ENCODE peak calls at places on chromosomes 1 and 21, in five cellular contexts. F, U, R, M and I are unnamed samples. For H3K4me1, the result is how much of the 10 kb centered on the place peaks cover.

GRCh38 chr21:45996311-45997204 is 15.0 kb downstream of the COL6A1 start:
- DNase-seq in U (no peak), M (no peak), F (peak), R (peak), I (no peak)

GRCh38 chr1:2526824-2527552 is 592 bp upstream of the PANK4 start:
- DNase-seq in R (no peak), M (no peak), U (peak), F (no peak), I (no peak)

GRCh38 chr1:84698151-84698651 is 7.9 kb upstream of the SSX2IP start:
- DNase-seq in M (peak), R (no peak), F (no peak), U (peak), I (no peak)

GRCh38 chr1:59431566-59432294 is 134.8 kb downstream of the FGGY start:
- DNase-seq in R (no peak), F (no peak), M (no peak), U (peak), I (no peak)

GRCh38 chr1:17567582-17567981 is 28.1 kb downstream of the ARHGEF10L start:
- DNase-seq in U (no peak), M (no peak), F (no peak), R (no peak), I (peak)

GRCh38 chr1:55378582-55378981 is 163.4 kb upstream of the USP24 start:
- DNase-seq in M (peak), R (no peak), U (no peak), F (no peak), I (no peak)

GRCh38 chr1:6424000-6424565 is 493 bp upstream of the ESPN start:
- DNase-seq in U (no peak), R (no peak), F (no peak), M (no peak), I (no peak)

GRCh38 chr1:43803646-43804045 is 96.3 kb downstream of the ST3GAL3 start:
- DNase-seq in M (no peak), F (no peak), R (no peak), U (peak), I (no peak)

GRCh38 chr21:38625000-38625399 is 126.7 kb upstream of the ERG start:
- DNase-seq in R (no peak), F (no peak), M (no peak), U (no peak), I (no peak)

GRCh38 chr1:167566766-167567165 is 13.2 kb upstream of the CREG1 start:
- DNase-seq in U (peak), R (no peak), F (no peak), M (no peak), I (no peak)

GRCh38 chr1:179195374-179195773 is 34.1 kb downstream of the ABL2 start:
- DNase-seq in M (no peak), U (no peak), F (no peak), R (no peak), I (no peak)

GRCh38 chr21:41927727-41928409 is 25.9 kb downstream of the C2CD2 start:
- DNase-seq in R (no peak), F (peak), M (no peak), U (no peak), I (no peak)

GRCh38 chr1:179141592-179142244 is 59.8 kb downstream of the TOR3A start:
- DNase-seq in U (peak), M (peak), F (no peak), R (no peak), I (no peak)

GRCh38 chr1:41528726-41529605 is 44.5 kb upstream of the EDN2 start:
- DNase-seq in F (peak), U (no peak), M (no peak), R (no peak), I (peak)

GRCh38 chr1:230515451-230516145 is 89.5 kb upstream of the PGBD5 start:
- DNase-seq in M (no peak), R (no peak), F (no peak), U (no peak), I (no peak)

GRCh38 chr1:240424740-240425464 is 187.1 kb downstream of the GREM2 start:
- DNase-seq in M (no peak), R (no peak), U (no peak), F (no peak), I (no peak)

GRCh38 chr1:20100632-20101355 is 18.5 kb downstream of the PLA2G2D start:
- DNase-seq in M (peak), R (no peak), U (peak), F (no peak), I (no peak)

GRCh38 chr21:42258150-42258884 is 39.4 kb downstream of the ABCG1 start:
- DNase-seq in F (peak), U (peak), M (peak), R (peak), I (peak)

GRCh38 chr1:214401666-214402065 is 120.7 kb downstream of the SMYD2 start:
- DNase-seq in F (no peak), M (no peak), U (no peak), R (no peak), I (no peak)

GRCh38 chr1:20076695-20077461 is 6.9 kb downstream of the PLA2G5 start:
- DNase-seq in M (no peak), F (no peak), R (no peak), U (peak), I (no peak)

GRCh38 chr1:230270940-230271325 is 155.2 kb downstream of the PGBD5 start:
- DNase-seq in F (peak), R (peak), U (no peak), M (no peak), I (no peak)

GRCh38 chr1:40840526-40841323 is 21.4 kb downstream of the CITED4 start:
- DNase-seq in R (no peak), M (peak), F (no peak), U (no peak), I (no peak)

GRCh38 chr1:36884801-36885200 is 149.5 kb downstream of the GRIK3 start:
- DNase-seq in U (no peak), R (no peak), M (no peak), F (no peak), I (no peak)

GRCh38 chr1:247496581-247497285 is 38.8 kb upstream of the OR2B11 start:
- DNase-seq in R (no peak), F (no peak), U (no peak), M (no peak), I (no peak)

GRCh38 chr1:83791821-83792437 is 207.0 kb downstream of the TTLL7 start:
- DNase-seq in U (peak), M (no peak), R (no peak), F (no peak), I (no peak)

GRCh38 chr1:230807551-230808267 is 60.5 kb downstream of the CAPN9 start:
- DNase-seq in F (no peak), R (no peak), U (no peak), M (no peak), I (no peak)

GRCh38 chr1:71464016-71464415 is 383.2 kb upstream of the ZRANB2 start:
- DNase-seq in U (peak), F (no peak), M (no peak), R (no peak), I (no peak)

GRCh38 chr21:17613242-17613676 is 558 bp upstream of the BTG3 start:
- DNase-seq in F (peak), U (no peak), M (peak), R (peak), I (peak)

GRCh38 chr1:145918992-145919939 is 749 bp upstream of the PEX11B start:
- DNase-seq in M (peak), U (peak), F (peak), R (peak), I (peak)

GRCh38 chr1:216015116-216015515 is 408.1 kb downstream of the USH2A start:
- DNase-seq in F (no peak), M (no peak), R (no peak), U (no peak), I (no peak)

GRCh38 chr21:36522174-36522810 is 42.4 kb upstream of the CLDN14 start:
- DNase-seq in M (no peak), F (no peak), U (no peak), R (no peak), I (no peak)

GRCh38 chr1:243732627-243733026 is 117.4 kb downstream of the AKT3 start:
- DNase-seq in R (no peak), M (no peak), F (no peak), U (no peak), I (no peak)

GRCh38 chr1:180228648-180229482 is 1.2 kb upstream of the LHX4 start:
- DNase-seq in F (no peak), R (no peak), U (no peak), M (no peak), I (no peak)

GRCh38 chr1:39272027-39272790 is 67.7 kb downstream of the MACF1 start:
- DNase-seq in R (no peak), F (no peak), U (no peak), M (peak), I (no peak)

GRCh38 chr21:29295066-29295650 is 3.6 kb upstream of the BACH1 start:
- DNase-seq in R (no peak), F (no peak), M (no peak), U (no peak), I (no peak)

GRCh38 chr1:154937988-154938386 is 1.5 kb upstream of the PMVK start:
- DNase-seq in U (peak), R (no peak), M (no peak), F (no peak), I (no peak)
- H3K4me1 ChIP-seq in U (under half), R (under half), M (under half), F (under half), I (under half)

GRCh38 chr1:238944028-238944427 is 442.3 kb upstream of the CHRM3 start:
- DNase-seq in F (no peak), U (no peak), R (no peak), M (no peak), I (no peak)
- TF ChIP-seq CTCF in F (no peak), U (no peak), R (no peak), M (no peak), I (no peak)

GRCh38 chr1:234771642-234772344 is 161.8 kb upstream of the IRF2BP2 start:
- DNase-seq in M (no peak), R (no peak), U (no peak), F (no peak), I (peak)

GRCh38 chr1:234772345-234773147 is 162.6 kb upstream of the IRF2BP2 start:
- DNase-seq in U (peak), M (peak), R (peak), F (peak), I (peak)

GRCh38 chr1:234769284-234769998 is 159.5 kb upstream of the IRF2BP2 start:
- DNase-seq in F (no peak), M (no peak), R (no peak), U (no peak), I (no peak)

GRCh38 chr1:234770031-234770795 is 160.2 kb upstream of the IRF2BP2 start:
- DNase-seq in F (no peak), M (no peak), R (no peak), U (no peak), I (no peak)

GRCh38 chr1:234770924-234771540 is 161.1 kb upstream of the IRF2BP2 start:
- DNase-seq in R (no peak), U (no peak), M (no peak), F (no peak), I (no peak)
- H3K27ac ChIP-seq in R (no peak), U (no peak), M (no peak), F (peak), I (peak)

DNA sequence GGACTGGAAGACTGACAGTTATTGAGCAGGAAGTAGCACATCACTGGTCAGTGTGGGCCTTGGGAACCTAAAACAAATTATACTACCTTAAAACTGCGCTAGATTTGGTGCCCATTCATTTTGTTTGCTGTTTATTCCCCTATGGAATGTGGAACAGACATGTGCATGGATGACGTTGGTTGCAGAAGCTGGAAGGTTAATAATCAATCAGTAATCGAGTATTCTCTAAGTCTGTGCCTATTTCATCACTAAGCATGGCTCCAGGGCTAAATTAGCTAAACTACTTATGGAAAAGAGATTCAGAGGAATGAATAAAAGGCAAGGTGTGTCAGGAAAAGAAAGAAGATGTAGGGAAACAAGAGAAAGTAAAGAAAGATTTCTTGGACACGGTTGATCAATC is 33.5 kb upstream of the DPT start:
- DNase-seq in M (no peak), F (no peak), U (no peak), R (no peak), I (no peak)
- H3K4me1 ChIP-seq in M (under half), F (under half), U (under half), R (under half), I (under half)

DNA sequence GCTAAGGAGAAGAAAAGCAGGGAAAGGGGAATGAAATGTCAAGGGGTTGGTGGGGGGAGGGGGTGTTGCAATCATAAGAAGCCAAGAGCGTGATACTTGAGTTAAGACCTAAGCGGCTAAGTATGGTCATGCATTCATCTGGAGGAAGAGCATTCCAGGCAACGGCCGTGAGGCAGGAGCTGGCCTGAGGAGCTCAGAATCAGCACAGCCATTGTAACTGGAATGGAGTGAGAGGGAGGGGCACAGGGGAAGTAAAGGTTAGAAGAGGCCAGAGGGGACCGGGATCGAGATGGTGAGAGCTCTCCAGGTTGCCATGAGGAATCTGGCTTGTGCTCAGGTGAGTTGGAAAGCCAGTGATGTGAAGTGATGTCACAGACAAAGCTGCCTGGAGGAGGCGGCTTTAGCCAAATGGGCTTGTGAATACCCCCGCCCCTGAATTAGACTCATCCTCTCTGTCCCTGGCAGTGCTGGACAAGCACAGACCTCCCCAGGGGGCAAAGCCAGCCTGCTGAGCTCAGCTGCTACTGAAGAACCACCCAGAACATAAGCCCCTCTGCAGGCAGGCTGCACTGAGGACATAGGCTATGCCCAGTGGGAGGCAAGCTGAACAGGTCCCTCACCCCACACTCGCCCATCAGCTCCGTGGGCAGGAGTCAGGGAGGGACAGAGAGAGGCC is 61.1 kb upstream of the LAPTM5 start:
- DNase-seq in U (no peak), F (peak), M (no peak), R (peak), I (no peak)
- TF ChIP-seq CTCF in U (no peak), F (no peak), M (no peak), R (no peak), I (no peak)

GRCh38 chr1:159008744-159009188 is 941 bp upstream of the IFI16 start:
- DNase-seq in F (no peak), R (no peak), M (no peak), U (no peak), I (no peak)

GRCh38 chr1:159011701-159012100 is 2.0 kb downstream of the IFI16 start:
- DNase-seq in F (no peak), M (no peak), R (no peak), U (no peak), I (no peak)

GRCh38 chr1:159009287-159009686 is 420 bp upstream of the IFI16 start:
- DNase-seq in M (no peak), R (no peak), F (no peak), U (no peak), I (no peak)

GRCh38 chr1:159009704-159010361 is at the start of gene IFI16:
- DNase-seq in U (peak), M (peak), F (no peak), R (no peak), I (peak)

DNA sequence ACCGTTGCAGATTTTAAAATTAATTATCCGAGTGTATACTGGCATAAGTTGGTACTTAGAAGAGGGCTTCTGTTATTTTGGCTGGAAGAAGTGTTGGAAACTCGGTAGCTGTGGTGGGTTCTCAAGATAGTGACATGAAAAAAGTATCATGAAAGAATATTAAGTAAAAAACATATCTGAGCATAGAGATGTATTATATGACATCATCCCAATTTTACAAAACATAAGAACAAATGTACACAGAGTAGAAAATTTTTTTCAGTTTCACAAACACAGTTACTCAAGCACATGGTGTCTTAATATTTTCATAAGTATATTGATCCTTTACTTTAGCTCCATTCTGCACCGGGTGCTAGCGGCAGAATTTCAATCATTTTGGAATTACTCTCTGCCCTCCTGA is 691 bp downstream of the IFI16 start:
- DNase-seq in M (no peak), U (no peak), R (no peak), F (no peak), I (no peak)
- H3K27ac ChIP-seq in M (peak), U (peak), R (peak), F (peak), I (peak)

DNA sequence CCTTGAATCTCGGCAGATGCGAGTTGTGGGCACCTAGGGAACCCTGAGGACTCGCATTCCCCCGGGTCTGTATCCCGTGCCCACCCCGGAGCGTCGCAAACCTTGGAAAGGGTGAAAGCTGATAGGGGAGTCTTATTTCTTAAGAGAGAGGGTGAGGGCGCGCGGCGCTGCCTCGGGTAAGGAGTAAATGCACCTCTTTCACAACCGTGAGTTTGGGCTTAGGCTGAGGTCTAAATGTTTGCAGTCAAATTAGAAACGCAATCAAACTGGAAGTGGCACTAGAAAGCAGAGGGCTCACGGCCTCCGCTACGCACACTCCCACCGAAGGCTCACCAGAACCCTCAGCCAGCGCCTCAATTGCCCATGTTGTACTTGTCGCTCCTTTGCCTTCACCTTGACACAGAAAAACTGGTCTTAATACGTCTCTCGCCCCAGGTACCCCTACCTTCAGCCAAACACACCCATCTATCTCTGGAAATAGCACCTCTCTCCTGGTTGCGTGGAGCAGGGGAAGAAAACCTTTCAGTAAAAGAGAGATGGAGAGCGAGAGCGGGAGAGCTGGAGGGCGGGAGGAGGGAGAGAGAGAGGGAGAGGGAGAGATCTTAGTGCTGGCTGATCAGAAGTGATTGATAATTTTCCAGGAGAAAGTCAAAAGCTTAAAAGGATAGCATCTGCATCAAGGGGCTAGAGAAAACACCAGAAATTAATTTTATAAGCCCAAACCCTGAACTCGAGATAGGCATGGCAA is 1.7 kb upstream of the HLX start:
- DNase-seq in M (no peak), R (no peak), F (no peak), U (no peak), I (no peak)
- H3K4me1 ChIP-seq in M (under half), R (half or more), F (under half), U (under half), I (under half)

GRCh38 chr1:12063141-12064072 is at the start of gene TNFRSF8:
- DNase-seq in F (no peak), U (peak), M (no peak), R (no peak), I (no peak)
- TF ChIP-seq CTCF in F (no peak), U (no peak), M (no peak), R (no peak), I (no peak)